ENCODE peak calls at places on chromosomes 5 and 9, in five cellular contexts. A is GM23338, D is PC-9, B is fibroblast of lung, I is hepatocyte. U is an unnamed sample.

GRCh38 chr5:109105631-109106267 is 304.0 kb downstream of the PJA2 start:
- DNase-seq in D (no peak), I (peak), B (peak), A (no peak), U (peak)

GRCh38 chr9:13750639-13751038 is 471.1 kb upstream of the MPDZ start:
- DNase-seq in D (no peak), A (peak), B (no peak), I (no peak), U (no peak)

GRCh38 chr9:4137755-4138154 is 162.1 kb downstream of the GLIS3 start:
- DNase-seq in I (no peak), D (peak), A (no peak), B (peak), U (peak)

GRCh38 chr5:114477816-114478330 is 116.0 kb downstream of the KCNN2 start:
- DNase-seq in B (no peak), A (no peak), I (no peak), D (no peak), U (no peak)

GRCh38 chr9:272251-273213 is 57.9 kb downstream of the DOCK8 start:
- DNase-seq in D (no peak), B (no peak), A (no peak), I (no peak), U (no peak)

GRCh38 chr9:136373300-136374182 is at the start of gene CARD9:
- DNase-seq in A (no peak), D (no peak), I (no peak), B (no peak), U (no peak)

GRCh38 chr9:5750569-5750968 is 82.3 kb downstream of the ERMP1 start:
- DNase-seq in I (no peak), B (no peak), D (no peak), A (no peak), U (no peak)

GRCh38 chr5:81626524-81626923 is 124.4 kb downstream of the SSBP2 start:
- DNase-seq in A (no peak), I (peak), D (peak), B (peak), U (peak)

GRCh38 chr5:57841671-57842375 is 359.2 kb upstream of the ACTBL2 start:
- DNase-seq in D (peak), B (peak), A (peak), I (peak), U (peak)

DNA sequence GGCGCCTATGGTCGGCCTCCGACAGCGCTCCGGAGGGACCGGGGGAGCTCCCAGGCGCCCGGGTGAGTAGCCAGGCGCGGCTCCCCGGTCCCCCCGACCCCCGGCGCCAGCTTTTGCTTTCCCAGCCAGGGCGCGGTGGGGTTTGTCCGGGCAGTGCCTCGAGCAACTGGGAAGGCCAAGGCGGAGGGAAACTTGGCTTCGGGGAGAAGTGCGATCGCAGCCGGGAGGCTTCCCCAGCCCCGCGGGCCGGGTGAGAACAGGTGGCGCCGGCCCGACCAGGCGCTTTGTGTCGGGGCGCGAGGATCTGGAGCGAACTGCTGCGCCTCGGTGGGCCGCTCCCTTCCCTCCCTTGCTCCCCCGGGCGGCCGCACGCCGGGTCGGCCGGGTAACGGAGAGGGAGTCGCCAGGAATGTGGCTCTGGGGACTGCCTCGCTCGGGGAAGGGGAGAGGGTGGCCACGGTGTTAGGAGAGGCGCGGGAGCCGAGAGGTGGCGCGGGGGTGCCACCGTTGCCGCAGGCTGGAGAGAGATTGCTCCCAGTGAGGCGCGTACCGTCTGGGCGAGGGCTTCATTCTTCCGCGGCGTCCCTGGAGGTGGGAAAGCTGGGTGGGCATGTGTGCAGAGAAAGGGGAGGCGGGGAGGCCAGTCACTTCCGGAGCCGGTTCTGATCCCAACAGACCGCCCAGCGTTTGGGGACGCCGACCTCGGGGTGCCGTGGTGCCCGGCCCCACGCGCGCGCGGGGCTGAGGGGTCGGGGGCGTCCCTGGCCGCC is 564 bp downstream of the DAPK1 start:
- DNase-seq in D (peak), A (peak), I (peak), B (peak), U (peak)
- TF ChIP-seq CTCF in D (peak), A (peak), I (peak), B (peak), U (peak)

GRCh38 chr9:122228191-122228905 is 409 bp downstream of the LHX6 start:
- DNase-seq in B (no peak), D (no peak), I (no peak), A (peak), U (no peak)

GRCh38 chr9:122227576-122227903 is 1.2 kb downstream of the LHX6 start:
- DNase-seq in D (no peak), B (no peak), I (no peak), A (no peak), U (no peak)

GRCh38 chr9:122225323-122226141 is 3.2 kb downstream of the LHX6 start:
- DNase-seq in A (no peak), B (no peak), D (no peak), I (no peak), U (no peak)

GRCh38 chr9:122226758-122227575 is 1.8 kb downstream of the LHX6 start:
- DNase-seq in B (no peak), I (no peak), A (peak), D (no peak), U (no peak)

DNA sequence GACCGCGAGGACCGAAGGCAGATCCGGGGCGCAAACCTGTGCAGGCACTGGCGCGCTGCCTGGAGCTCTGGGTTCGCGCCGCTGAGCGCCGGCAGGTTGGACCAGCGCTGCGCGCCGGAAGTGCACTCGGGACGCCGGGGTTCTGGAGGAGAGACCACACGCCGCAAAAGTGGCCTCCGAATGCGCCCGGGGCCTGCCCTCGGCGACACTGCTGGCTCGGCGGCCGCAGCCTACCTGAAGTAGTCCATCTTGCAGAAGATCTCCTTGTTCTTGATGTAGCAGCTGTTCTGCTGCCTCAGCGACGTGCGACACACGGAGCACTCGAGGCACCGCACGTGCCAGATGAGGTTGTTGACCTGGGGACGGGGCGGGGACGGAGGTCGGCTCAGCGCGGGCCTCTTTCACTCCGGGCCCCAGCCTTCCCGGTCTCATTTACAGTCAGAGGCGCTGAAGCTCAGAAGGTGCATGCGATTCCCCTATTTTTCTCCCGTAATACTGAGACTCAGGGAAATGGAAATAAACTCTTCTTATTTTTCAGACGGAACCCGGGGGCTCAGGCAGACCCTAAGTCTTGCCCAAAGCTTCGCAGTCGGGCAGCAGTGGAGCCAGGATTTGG is 2.5 kb downstream of the LHX6 start:
- DNase-seq in I (no peak), D (no peak), A (peak), B (no peak), U (no peak)
- TF ChIP-seq EZH2 in I (peak), D (no peak), A (peak), B (peak), U (peak)

DNA sequence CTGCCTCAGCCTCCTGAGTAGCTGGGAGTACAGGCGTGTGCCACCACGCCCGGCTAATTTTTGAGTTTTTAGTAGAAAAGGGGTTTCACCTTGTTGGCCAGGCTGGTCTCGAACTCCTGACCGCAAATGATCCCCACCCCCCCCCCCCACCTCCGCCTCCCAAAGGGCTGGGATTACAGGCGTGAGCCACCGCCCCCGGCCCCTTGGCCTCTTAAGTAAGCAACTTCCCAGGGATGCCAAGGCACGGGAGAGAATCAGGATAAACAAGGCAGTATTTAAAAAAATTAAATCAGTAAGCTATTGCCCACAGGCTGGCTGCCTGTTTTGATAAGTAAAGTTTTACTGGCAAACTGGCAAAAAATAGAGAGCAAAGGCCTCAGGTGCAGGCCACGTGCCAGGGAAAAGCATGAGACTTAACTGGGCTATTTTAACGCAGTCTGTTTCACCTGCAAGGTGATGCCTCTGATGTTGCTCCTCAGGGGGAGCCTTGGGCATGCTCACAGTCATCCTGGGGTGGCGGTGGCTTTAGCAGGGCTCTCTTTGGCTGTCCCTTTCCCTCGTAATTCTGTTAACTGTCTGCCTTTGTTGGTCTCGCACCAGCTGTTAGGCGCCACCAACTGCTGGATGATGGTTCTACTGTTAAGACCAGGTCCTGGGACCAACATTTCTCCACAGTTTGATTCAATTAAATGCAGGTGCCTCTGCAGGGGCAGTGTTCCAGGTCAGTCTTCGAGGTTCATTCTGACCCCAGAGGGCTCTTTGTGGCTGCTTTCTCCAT is 19.4 kb upstream of the RNF130 start:
- DNase-seq in A (peak), B (peak), I (peak), D (no peak), U (peak)
- TF ChIP-seq CTCF in A (peak), B (peak), I (peak), D (no peak), U (peak)

GRCh38 chr5:153476767-153477166 is 13.7 kb upstream of the GRIA1 start:
- DNase-seq in D (no peak), B (peak), I (peak), A (peak), U (peak)
- TF ChIP-seq EZH2 in D (no peak), B (no peak), I (no peak), A (no peak), U (no peak)

GRCh38 chr9:108550111-108550510 is 305.7 kb downstream of the ACTL7B start:
- DNase-seq in A (no peak), D (no peak), B (peak), I (no peak), U (no peak)

GRCh38 chr9:108545446-108545845 is 310.3 kb downstream of the ACTL7B start:
- DNase-seq in D (no peak), B (no peak), I (no peak), A (no peak), U (no peak)

GRCh38 chr9:108549184-108549583 is 306.6 kb downstream of the ACTL7B start:
- DNase-seq in I (peak), D (peak), A (no peak), B (no peak), U (no peak)

GRCh38 chr9:108546223-108546622 is 309.6 kb downstream of the ACTL7B start:
- DNase-seq in D (no peak), A (no peak), I (no peak), B (peak), U (no peak)

DNA sequence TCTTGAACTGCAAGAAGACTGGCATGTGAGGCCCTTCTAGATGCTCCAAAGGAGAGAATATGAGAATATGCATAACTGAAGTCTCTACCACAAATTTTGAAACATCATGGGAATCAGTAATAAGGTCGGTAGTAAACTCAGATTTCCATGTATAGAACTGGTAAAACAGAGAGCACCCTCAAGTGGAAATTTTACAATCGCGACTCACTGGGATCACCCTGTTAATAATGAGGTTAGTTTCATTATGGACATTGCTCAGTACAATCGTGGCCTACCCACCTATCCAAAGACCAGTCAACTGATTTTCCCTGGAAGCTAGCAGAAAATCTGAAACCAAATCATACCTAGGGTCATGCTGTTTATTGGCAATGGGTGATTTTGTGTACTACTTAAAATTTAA is 308.1 kb downstream of the ACTL7B start:
- DNase-seq in I (no peak), A (no peak), B (peak), D (no peak), U (no peak)
- TF ChIP-seq CTCF in I (no peak), A (no peak), B (no peak), D (no peak), U (no peak)

DNA sequence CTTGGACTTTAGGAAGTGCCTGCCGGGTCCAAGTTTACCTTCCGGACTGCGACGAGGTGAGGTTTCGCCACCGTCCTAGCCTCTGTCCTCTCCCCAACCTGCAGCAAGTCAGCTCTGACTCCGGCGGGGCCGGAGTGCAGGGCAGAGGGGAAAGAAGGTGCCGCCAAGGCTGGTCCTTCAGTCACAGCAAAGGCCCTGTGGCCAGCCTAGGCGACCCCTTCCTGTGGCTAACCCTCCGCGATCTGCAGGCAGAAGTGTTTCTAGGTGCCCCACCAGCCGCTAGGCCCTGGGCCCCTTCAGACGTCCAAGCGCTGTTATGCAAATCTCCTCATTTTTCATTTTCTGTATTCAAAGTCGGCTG is 11.1 kb upstream of the NKX2-5 start:
- DNase-seq in A (peak), B (no peak), D (no peak), I (no peak), U (no peak)
- TF ChIP-seq EZH2 in A (no peak), B (no peak), D (no peak), I (no peak), U (no peak)

GRCh38 chr9:113011911-113012381 is at the start of gene ZNF883:
- DNase-seq in B (peak), D (no peak), I (peak), A (peak), U (peak)
- TF ChIP-seq CTCF in B (peak), D (no peak), I (no peak), A (no peak), U (no peak)

GRCh38 chr9:37800631-37801286 is at the start of gene DCAF10:
- DNase-seq in A (peak), I (peak), B (peak), D (peak), U (peak)
- TF ChIP-seq EZH2 in A (no peak), I (no peak), B (no peak), D (no peak), U (no peak)

GRCh38 chr9:27787941-27788340 is 214.7 kb upstream of the C9orf72 start:
- DNase-seq in A (peak), D (no peak), I (no peak), B (no peak), U (peak)
- TF ChIP-seq CTCF in A (peak), D (no peak), I (no peak), B (no peak), U (peak)

DNA sequence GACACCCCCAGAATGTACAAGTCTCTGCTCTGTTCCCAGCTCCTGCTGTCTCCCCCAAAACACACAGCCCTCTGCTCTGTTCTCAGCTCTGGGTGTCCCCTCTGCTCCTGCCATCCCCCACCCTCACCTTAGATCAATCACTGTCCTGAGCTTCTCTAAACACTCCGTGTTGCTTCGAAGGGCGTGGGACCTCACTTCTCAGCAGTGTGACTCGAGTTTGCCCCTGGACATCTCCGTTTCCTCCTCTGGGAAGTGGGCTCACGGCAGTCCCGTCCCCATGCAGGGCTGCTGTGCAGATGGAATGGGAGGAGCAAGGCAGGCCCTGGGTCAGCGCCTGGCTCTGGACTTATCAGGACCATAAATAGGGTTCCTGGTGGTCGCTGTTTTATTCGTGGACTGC is 98.0 kb upstream of the RAPGEF1 start:
- DNase-seq in A (no peak), B (no peak), I (no peak), D (no peak), U (no peak)
- TF ChIP-seq EZH2 in A (no peak), B (no peak), I (no peak), D (no peak), U (no peak)

U was measured in A673.